ENCODE peak calls at places on chromosomes 3 and 15, in five cellular contexts. B, Y, M, X and C are unnamed samples.

GRCh38 chr15:23039917-23040281 is 530 bp upstream of the TUBGCP5 start:
- DNase-seq in B (no peak), Y (no peak), M (no peak), X (peak; percentile 54), C (no peak)

GRCh38 chr3:51778554-51778953 is 483 bp downstream of the IQCF6 start:
- DNase-seq in B (no peak), Y (no peak), M (no peak), X (no peak), C (no peak)

GRCh38 chr15:66189291-66189690 is 64.3 kb downstream of the MEGF11 start:
- DNase-seq in B (no peak), Y (no peak), M (no peak), X (no peak), C (no peak)

GRCh38 chr15:58260911-58261267 is 122.7 kb downstream of the AQP9 start:
- DNase-seq in B (no peak), Y (no peak), M (peak; percentile 29), X (no peak), C (no peak)

GRCh38 chr15:40969363-40969762 is 16.1 kb downstream of the CHAC1 start:
- DNase-seq in B (no peak), Y (no peak), M (no peak), X (no peak), C (no peak)

GRCh38 chr3:188553569-188553968 is 399.6 kb downstream of the LPP start:
- DNase-seq in B (no peak), Y (no peak), M (no peak), X (no peak), C (no peak)

GRCh38 chr3:12139111-12139511 is 19.6 kb downstream of the TIMP4 start:
- DNase-seq in B (no peak), Y (peak; percentile 59), M (no peak), X (peak; percentile 62), C (peak; percentile 41)

GRCh38 chr3:71809321-71809720 is 24.4 kb upstream of the PROK2 start:
- DNase-seq in B (no peak), Y (no peak), M (no peak), X (no peak), C (no peak)

GRCh38 chr15:100330221-100330620 is 11.6 kb downstream of the ADAMTS17 start:
- DNase-seq in B (no peak), Y (no peak), M (no peak), X (no peak), C (no peak)

GRCh38 chr3:32018723-32019564 is 37.4 kb downstream of the ZNF860 start:
- DNase-seq in B (peak; percentile 39), Y (peak; percentile 61), M (no peak), X (no peak), C (no peak)

GRCh38 chr15:36294359-36294758 is 285.1 kb upstream of the CDIN1 start:
- DNase-seq in B (no peak), Y (peak; percentile 3), M (no peak), X (no peak), C (no peak)

GRCh38 chr3:123632161-123632655 is 47.4 kb upstream of the HACD2 start:
- DNase-seq in B (no peak), Y (peak; percentile 44), M (no peak), X (no peak), C (no peak)

GRCh38 chr3:114206342-114206741 is 27.5 kb upstream of the DRD3 start:
- DNase-seq in B (no peak), Y (no peak), M (no peak), X (no peak), C (no peak)

GRCh38 chr3:58012302-58012701 is 4.1 kb downstream of the FLNB start:
- DNase-seq in B (no peak), Y (no peak), M (no peak), X (no peak), C (no peak)

GRCh38 chr15:41169784-41170183 is 53.7 kb upstream of the INO80 start:
- DNase-seq in B (no peak), Y (no peak), M (no peak), X (no peak), C (no peak)

GRCh38 chr3:87696276-87697013 is 362.4 kb downstream of the CGGBP1 start:
- DNase-seq in B (no peak), Y (no peak), M (no peak), X (no peak), C (no peak)

GRCh38 chr15:74209997-74210573 is 7.5 kb upstream of the STRA6 start:
- DNase-seq in B (no peak), Y (peak; percentile 57), M (no peak), X (no peak), C (no peak)

GRCh38 chr3:148513066-148513671 is 184.5 kb upstream of the AGTR1 start:
- DNase-seq in B (peak; percentile 71), Y (no peak), M (no peak), X (no peak), C (no peak)

GRCh38 chr3:46091971-46092703 is 64.9 kb upstream of the XCR1 start:
- DNase-seq in B (no peak), Y (no peak), M (no peak), X (no peak), C (no peak)

GRCh38 chr15:66881173-66881905 is 179.3 kb downstream of the SMAD6 start:
- DNase-seq in B (no peak), Y (no peak), M (no peak), X (no peak), C (no peak)

GRCh38 chr3:45567730-45568172 is 26.8 kb upstream of the LIMD1 start:
- DNase-seq in B (peak; percentile 88), Y (no peak), M (no peak), X (no peak), C (no peak)

GRCh38 chr15:58980351-58980939 is 7.0 kb upstream of the RNF111 start:
- DNase-seq in B (peak; percentile 66), Y (peak; percentile 27), M (no peak), X (no peak), C (no peak)

GRCh38 chr3:179373938-179374337 is 26.4 kb downstream of the MFN1 start:
- DNase-seq in B (no peak), Y (no peak), M (no peak), X (no peak), C (no peak)

GRCh38 chr3:138625707-138626365 is 17.3 kb downstream of the FAIM start:
- DNase-seq in B (peak; percentile 18), Y (no peak), M (no peak), X (no peak), C (no peak)

GRCh38 chr3:33663042-33663441 is 55.0 kb downstream of the CLASP2 start:
- DNase-seq in B (no peak), Y (no peak), M (no peak), X (no peak), C (no peak)

GRCh38 chr3:171317133-171317532 is 143.1 kb downstream of the TNIK start:
- DNase-seq in B (no peak), Y (no peak), M (peak; percentile 79), X (no peak), C (no peak)

GRCh38 chr3:71858493-71859127 is 73.7 kb upstream of the PROK2 start:
- DNase-seq in B (no peak), Y (no peak), M (peak; percentile 85), X (no peak), C (no peak)

GRCh38 chr15:64507293-64507802 is 47.0 kb downstream of the ZNF609 start:
- DNase-seq in B (no peak), Y (peak; percentile 94), M (peak; percentile 87), X (peak; percentile 56), C (peak; percentile 80)

GRCh38 chr15:99720533-99720932 is 12.7 kb downstream of the LYSMD4 start:
- DNase-seq in B (no peak), Y (no peak), M (no peak), X (no peak), C (no peak)

GRCh38 chr3:184236033-184236410 is 6.6 kb downstream of the VWA5B2 start:
- DNase-seq in B (no peak), Y (no peak), M (no peak), X (peak; percentile 17), C (no peak)

GRCh38 chr3:129560931-129561594 is 18.1 kb downstream of the H1-8 start:
- DNase-seq in B (no peak), Y (peak; percentile 36), M (peak; percentile 90), X (no peak), C (peak; percentile 85)

GRCh38 chr3:107847791-107848190 is 243.0 kb downstream of the CD47 start:
- DNase-seq in B (no peak), Y (no peak), M (no peak), X (no peak), C (no peak)

GRCh38 chr15:70507772-70508351 is 255.5 kb downstream of the UACA start:
- DNase-seq in B (no peak), Y (no peak), M (no peak), X (peak; percentile 77), C (no peak)

GRCh38 chr3:94336076-94336741 is 273.3 kb downstream of the NSUN3 start:
- DNase-seq in B (peak; percentile 13), Y (peak; percentile 62), M (no peak), X (no peak), C (no peak)

GRCh38 chr3:139982404-139982803 is 47.4 kb downstream of the CLSTN2 start:
- DNase-seq in B (no peak), Y (peak; percentile 23), M (no peak), X (no peak), C (peak; percentile 18)

GRCh38 chr3:175941352-175941751 is 1082.2 kb downstream of the NAALADL2 start:
- DNase-seq in B (peak; percentile 43), Y (no peak), M (peak; percentile 67), X (peak; percentile 38), C (peak; percentile 37)
- TF ChIP-seq CTCF in B (peak; percentile 64), Y (peak; percentile 31), M (peak; percentile 80), X (peak; percentile 26), C (peak; percentile 68)

GRCh38 chr3:99747915-99748314 is 69.7 kb upstream of the CMSS1 start:
- DNase-seq in B (no peak), Y (no peak), M (no peak), X (no peak), C (peak; percentile 43)
- TF ChIP-seq CTCF in B (no peak), Y (peak; percentile 34), M (peak; percentile 43), X (no peak), C (peak; percentile 41)

GRCh38 chr15:90895571-90896117 is 7.5 kb upstream of the MAN2A2 start:
- DNase-seq in B (no peak), Y (no peak), M (peak; percentile 64), X (no peak), C (peak; percentile 92)
- TF ChIP-seq CTCF in B (no peak), Y (no peak), M (peak; percentile 34), X (peak; percentile 19), C (no peak)

GRCh38 chr3:24496529-24497482 is 2.2 kb upstream of the THRB start:
- DNase-seq in B (peak; percentile 41), Y (peak; percentile 56), M (peak; percentile 38), X (peak; percentile 87), C (peak; percentile 89)

GRCh38 chr3:24493951-24494615 is 567 bp downstream of the THRB start:
- DNase-seq in B (no peak), Y (peak; percentile 51), M (no peak), X (peak; percentile 63), C (peak; percentile 62)

GRCh38 chr3:24492971-24493551 is 1.6 kb downstream of the THRB start:
- DNase-seq in B (no peak), Y (no peak), M (no peak), X (no peak), C (no peak)

GRCh38 chr3:24495334-24495994 is 814 bp upstream of the THRB start:
- DNase-seq in B (no peak), Y (peak; percentile 56), M (no peak), X (peak; percentile 75), C (peak; percentile 69)

GRCh38 chr3:24494616-24495333 is at the start of gene THRB:
- DNase-seq in B (peak; percentile 60), Y (peak; percentile 75), M (peak; percentile 21), X (peak; percentile 80), C (peak; percentile 93)
- TF ChIP-seq CTCF in B (peak; percentile 27), Y (peak; percentile 29), M (no peak), X (peak; percentile 18), C (no peak)